ENCODE peak calls at places on chromosomes 7 and 10, in nine cellular contexts. D is gastrocnemius medialis; T is heart left ventricle; G is right lobe of liver; Z is activated CD8-positive, alpha-beta memory T cell treated with anti-CD3 and anti-CD28 coated beads, Interleukin-2, amount 10 ng/mL, durations not matched to agents 7 days and 5 days; E is stimulated activated effector memory CD8-positive, alpha-beta T cell treated with anti-CD3 and anti-CD28 coated beads, Interleukin-12 subunit alpha, Interleukin-12 subunit beta, amount 100 ng/mL, for 72 hours; M is K562; P is heart right ventricle; H is activated CD8-positive, alpha-beta T cell treated with anti-CD3 and anti-CD28 coated beads, Interleukin-2, amount 10 ng/mL, durations not matched to agents 7 days and 5 days. I is an unnamed sample.

GRCh38 chr10:50421026-50421719 is 169.9 kb upstream of the ASAH2 start:
- ATAC-seq in D (no peak), T (peak; percentile 31), G (peak; percentile 58), Z (peak; percentile 27), E (peak; percentile 52), M (peak; percentile 51), P (peak; percentile 43), H (peak; percentile 30), I (no peak)

GRCh38 chr10:99598781-99599481 is 21.3 kb downstream of the SLC25A28 start:
- ATAC-seq in D (no peak), T (no peak), G (no peak), Z (no peak), E (peak; percentile 66), M (no peak), P (no peak), H (no peak), I (no peak)

GRCh38 chr7:12898004-12898403 is 210.6 kb downstream of the ARL4A start:
- ATAC-seq in D (no peak), T (no peak), G (no peak), Z (no peak), E (peak; percentile 37), M (peak; percentile 86), P (no peak), H (no peak), I (no peak)

GRCh38 chr10:5775705-5776104 is 37.5 kb downstream of the GDI2 start:
- ATAC-seq in D (no peak), T (peak; percentile 59), G (peak; percentile 49), Z (peak; percentile 98), E (peak; percentile 95), M (no peak), P (peak; percentile 71), H (peak; percentile 98), I (no peak)

GRCh38 chr10:132482090-132482489 is 55.5 kb upstream of the INPP5A start:
- ATAC-seq in D (peak; percentile 51), T (peak; percentile 23), G (no peak), Z (no peak), E (no peak), M (no peak), P (peak; percentile 37), H (no peak), I (peak; percentile 94)

GRCh38 chr10:22505923-22506685 is 160.8 kb downstream of the SPAG6 start:
- ATAC-seq in D (no peak), T (no peak), G (peak; percentile 38), Z (peak; percentile 100), E (peak; percentile 100), M (no peak), P (no peak), H (peak; percentile 96), I (no peak)

GRCh38 chr10:117477961-117478670 is 64.4 kb upstream of the EMX2 start:
- ATAC-seq in D (no peak), T (no peak), G (peak; percentile 51), Z (no peak), E (no peak), M (peak; percentile 62), P (no peak), H (no peak), I (no peak)

GRCh38 chr7:115135769-115136410 is 214.0 kb downstream of the MDFIC start:
- ATAC-seq in D (no peak), T (peak; percentile 77), G (peak; percentile 29), Z (no peak), E (peak; percentile 55), M (no peak), P (no peak), H (peak; percentile 63), I (no peak)

GRCh38 chr7:122726881-122727280 is 24.2 kb upstream of the RNF148 start:
- ATAC-seq in D (no peak), T (no peak), G (no peak), Z (no peak), E (no peak), M (no peak), P (no peak), H (no peak), I (no peak)

GRCh38 chr7:88791891-88792290 is 3.6 kb downstream of the TEX47 start:
- ATAC-seq in D (no peak), T (no peak), G (peak; percentile 83), Z (no peak), E (no peak), M (no peak), P (no peak), H (no peak), I (no peak)

GRCh38 chr7:55970561-55970960 is 6.2 kb downstream of the NIPSNAP2 start:
- ATAC-seq in D (peak; percentile 68), T (peak; percentile 72), G (no peak), Z (no peak), E (no peak), M (peak; percentile 22), P (peak; percentile 40), H (no peak), I (no peak)

GRCh38 chr10:70274643-70275042 is 9.2 kb downstream of the NPFFR1 start:
- ATAC-seq in D (peak; percentile 69), T (peak; percentile 53), G (peak; percentile 30), Z (no peak), E (no peak), M (no peak), P (no peak), H (no peak), I (no peak)

GRCh38 chr10:78983608-78984007 is 85.2 kb upstream of the ZMIZ1 start:
- ATAC-seq in D (no peak), T (no peak), G (no peak), Z (no peak), E (no peak), M (no peak), P (no peak), H (no peak), I (no peak)

GRCh38 chr10:33552290-33552689 is 217.8 kb upstream of the NRP1 start:
- ATAC-seq in D (no peak), T (no peak), G (no peak), Z (no peak), E (no peak), M (no peak), P (no peak), H (no peak), I (no peak)

GRCh38 chr7:22672892-22673637 is 53.9 kb upstream of the IL6 start:
- ATAC-seq in D (no peak), T (no peak), G (no peak), Z (peak; percentile 50), E (no peak), M (peak; percentile 18), P (no peak), H (peak; percentile 61), I (no peak)

GRCh38 chr10:97096327-97097153 is 89.2 kb downstream of the SLIT1 start:
- ATAC-seq in D (peak; percentile 30), T (peak; percentile 98), G (peak; percentile 29), Z (peak; percentile 67), E (peak; percentile 76), M (no peak), P (peak; percentile 97), H (peak; percentile 19), I (no peak)

GRCh38 chr10:97355571-97355975 is 21.0 kb upstream of the FRAT2 start:
- ATAC-seq in D (peak; percentile 66), T (peak; percentile 75), G (peak; percentile 61), Z (no peak), E (no peak), M (peak; percentile 68), P (peak; percentile 62), H (no peak), I (peak; percentile 74)

GRCh38 chr7:80170445-80170844 is 35.8 kb downstream of the GNAI1 start:
- ATAC-seq in D (no peak), T (no peak), G (no peak), Z (no peak), E (no peak), M (no peak), P (no peak), H (no peak), I (no peak)

GRCh38 chr10:99337261-99337905 is 8.2 kb downstream of the CNNM1 start:
- ATAC-seq in D (no peak), T (peak; percentile 72), G (no peak), Z (no peak), E (no peak), M (no peak), P (peak; percentile 75), H (no peak), I (no peak)